ENCODE peak calls at places on chromosomes 6 and 20, in eight cellular contexts. J, F, K, E, P, N, T and B are unnamed samples.

GRCh38 chr6:12525276-12525675 is 191.3 kb upstream of the PHACTR1 start:
- DNase-seq in T (no peak), J (no peak), K (no peak), E (no peak), F (no peak), N (no peak), P (no peak), B (no peak)

GRCh38 chr6:141848029-141848890 is 284.5 kb upstream of the GJE1 start:
- DNase-seq in J (peak; percentile 32), T (no peak), K (peak; percentile 8), P (no peak), E (no peak), N (no peak), F (no peak), B (no peak)

GRCh38 chr20:57811373-57812020 is 101.7 kb upstream of the PMEPA1 start:
- DNase-seq in K (no peak), P (no peak), N (no peak), F (peak; percentile 65), J (no peak), E (no peak), T (peak; percentile 11), B (no peak)

GRCh38 chr6:72374172-72374571 is 247.7 kb upstream of the KCNQ5 start:
- DNase-seq in T (no peak), N (no peak), K (no peak), E (no peak), F (no peak), P (no peak), J (no peak), B (no peak)

GRCh38 chr20:11907621-11908020 is 10.1 kb upstream of the BTBD3 start:
- DNase-seq in E (no peak), T (no peak), J (no peak), N (no peak), K (no peak), F (no peak), P (no peak), B (peak; percentile 61)

GRCh38 chr6:128598561-128598960 is 78.2 kb upstream of the PTPRK start:
- DNase-seq in F (peak; percentile 97), J (no peak), P (no peak), E (no peak), N (no peak), T (no peak), K (no peak), B (no peak)

GRCh38 chr6:88183503-88183902 is 17.4 kb upstream of the CNR1 start:
- DNase-seq in N (no peak), T (no peak), J (no peak), F (no peak), E (no peak), P (no peak), K (no peak), B (no peak)

GRCh38 chr6:45864651-45865050 is 151.0 kb downstream of the CLIC5 start:
- DNase-seq in J (no peak), T (no peak), P (no peak), E (no peak), F (no peak), N (no peak), K (no peak), B (no peak)

GRCh38 chr20:6698723-6699122 is 68.8 kb upstream of the BMP2 start:
- DNase-seq in N (no peak), F (no peak), P (no peak), E (no peak), T (no peak), K (no peak), J (no peak), B (no peak)

GRCh38 chr6:116695398-116695797 is 14.4 kb downstream of the KPNA5 start:
- DNase-seq in T (no peak), F (no peak), K (no peak), E (no peak), N (no peak), P (no peak), J (no peak), B (no peak)

GRCh38 chr6:163438940-163439335 is 24.4 kb downstream of the QKI start:
- DNase-seq in P (no peak), K (peak; percentile 53), T (peak; percentile 52), E (peak; percentile 50), F (no peak), J (peak; percentile 44), N (no peak), B (no peak)

GRCh38 chr6:29653452-29654038 is 3.3 kb upstream of the MOG start:
- DNase-seq in T (no peak), N (peak; percentile 79), P (no peak), J (peak; percentile 68), F (peak; percentile 46), K (peak; percentile 23), E (no peak), B (peak; percentile 76)

GRCh38 chr6:21325201-21325856 is 268.2 kb upstream of the SOX4 start:
- DNase-seq in F (peak; percentile 50), K (no peak), T (no peak), E (no peak), N (peak; percentile 31), J (no peak), P (no peak), B (no peak)

GRCh38 chr6:46170357-46171289 is at the start of gene ENPP5:
- DNase-seq in T (peak; percentile 97), E (peak; percentile 73), P (no peak), N (no peak), K (peak; percentile 91), J (peak; percentile 28), F (peak; percentile 85), B (peak; percentile 62)

GRCh38 chr6:111992851-111993250 is 61.1 kb upstream of the CCN6 start:
- DNase-seq in F (no peak), N (no peak), K (no peak), E (no peak), J (no peak), T (no peak), P (no peak), B (peak; percentile 56)

GRCh38 chr20:38727602-38728236 is 3.4 kb downstream of the SLC32A1 start:
- DNase-seq in E (no peak), T (no peak), F (no peak), P (no peak), N (no peak), J (no peak), K (no peak), B (no peak)

GRCh38 chr20:38724603-38725457 is 544 bp downstream of the SLC32A1 start:
- DNase-seq in J (no peak), N (no peak), T (no peak), F (no peak), E (no peak), P (no peak), K (no peak), B (no peak)

GRCh38 chr20:38725458-38725958 is 1.2 kb downstream of the SLC32A1 start:
- DNase-seq in T (no peak), F (no peak), E (no peak), J (no peak), P (no peak), N (no peak), K (no peak), B (no peak)

GRCh38 chr20:38726849-38727601 is 2.7 kb downstream of the SLC32A1 start:
- DNase-seq in E (no peak), P (no peak), F (no peak), J (no peak), T (no peak), K (no peak), N (no peak), B (peak; percentile 29)

DNA sequence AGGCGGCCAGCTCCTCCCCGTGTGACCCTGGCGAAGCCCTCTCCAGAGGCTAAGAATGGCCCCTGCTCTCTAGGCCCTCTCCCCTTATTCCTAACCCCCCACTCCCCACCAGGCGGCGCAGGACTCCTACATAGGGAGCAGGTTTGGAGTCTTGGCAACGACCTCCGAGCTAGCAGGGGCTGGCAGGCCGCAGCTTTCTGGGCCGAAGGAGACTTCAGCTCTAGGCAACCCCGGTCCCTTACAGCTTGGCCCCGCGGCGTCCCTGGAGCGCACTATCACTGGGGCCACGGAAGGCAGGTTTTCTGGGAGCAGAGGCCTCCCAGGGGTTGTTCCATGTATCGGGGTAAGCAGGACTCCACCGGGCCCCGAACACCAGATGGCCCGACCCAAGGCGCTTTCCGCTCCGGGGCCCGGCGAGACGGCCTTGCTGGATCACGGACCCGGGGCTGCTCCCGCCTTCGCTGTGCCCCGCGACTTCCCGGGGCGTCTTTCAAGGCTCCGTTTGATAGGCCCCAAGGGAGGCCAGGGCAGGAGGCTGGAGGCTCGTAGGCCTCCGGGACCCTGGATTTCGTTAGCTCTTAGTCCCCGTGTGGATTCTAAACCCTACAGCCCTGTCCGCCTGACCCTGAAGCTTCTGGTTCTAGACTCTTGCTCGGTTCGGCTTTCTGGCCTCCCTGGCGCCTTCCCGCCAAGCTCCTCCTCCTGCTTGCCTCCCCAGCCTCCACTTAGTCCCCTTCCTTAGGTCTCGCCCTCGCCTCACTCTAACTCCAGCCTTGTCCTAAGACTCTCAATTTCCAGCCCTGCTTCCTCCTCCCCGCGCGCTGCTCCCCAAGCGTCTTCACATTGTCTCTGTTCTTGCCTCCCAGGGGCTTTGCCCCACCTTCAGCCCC is 1.9 kb downstream of the SLC32A1 start:
- DNase-seq in N (peak; percentile 54), J (no peak), K (peak; percentile 29), T (no peak), E (no peak), P (no peak), F (no peak), B (peak; percentile 37)
- TF ChIP-seq CTCF in N (peak; percentile 57), J (peak; percentile 20), K (no peak), T (no peak), E (peak; percentile 43), P (peak; percentile 33), F (peak; percentile 61), B (peak; percentile 36)

GRCh38 chr6:169161572-169162167 is 92.0 kb downstream of the THBS2 start:
- DNase-seq in T (peak; percentile 51), J (no peak), E (no peak), N (no peak), P (no peak), K (no peak), F (no peak), B (no peak)
- H3K4me3 ChIP-seq in T (no peak overlapping the region), J (no peak overlapping the region), E (no peak overlapping the region), N (no peak overlapping the region), P (no peak overlapping the region), K (no peak overlapping the region), F (no peak overlapping the region), B (no peak overlapping the region)

GRCh38 chr6:136701011-136701410 is 91.3 kb downstream of the MAP3K5 start:
- DNase-seq in K (no peak), E (no peak), J (peak; percentile 28), T (no peak), P (no peak), F (no peak), N (no peak), B (no peak)
- TF ChIP-seq CTCF in K (no peak), E (no peak), J (no peak), T (no peak), P (no peak), F (no peak), N (no peak), B (no peak)

GRCh38 chr6:28583463-28583862 is 57.8 kb downstream of the GPX5 start:
- DNase-seq in F (no peak), P (no peak), J (no peak), N (no peak), K (no peak), T (no peak), E (no peak), B (no peak)

GRCh38 chr6:28586273-28586672 is 60.6 kb downstream of the GPX5 start:
- DNase-seq in N (no peak), T (no peak), E (no peak), P (no peak), K (no peak), F (no peak), J (peak; percentile 17), B (no peak)

GRCh38 chr6:28587746-28588075 is 62.0 kb downstream of the GPX5 start:
- DNase-seq in F (no peak), J (peak; percentile 46), N (no peak), E (no peak), T (no peak), P (no peak), K (no peak), B (peak; percentile 48)

GRCh38 chr6:28587011-28587745 is 61.5 kb downstream of the GPX5 start:
- DNase-seq in F (peak; percentile 58), K (peak; percentile 80), N (peak; percentile 89), P (no peak), E (peak; percentile 36), T (peak; percentile 84), J (peak; percentile 70), B (peak; percentile 34)

GRCh38 chr6:28585335-28585734 is 59.7 kb downstream of the GPX5 start:
- DNase-seq in P (no peak), N (no peak), K (no peak), E (no peak), J (peak; percentile 67), T (no peak), F (peak; percentile 65), B (peak; percentile 78)
- H3K4me3 ChIP-seq in P (no peak overlapping the region), N (no peak overlapping the region), K (no peak overlapping the region), E (no peak overlapping the region), J (no peak overlapping the region), T (no peak overlapping the region), F (peak overlapping the region; percentile 98), B (no peak overlapping the region)